ENCODE peak calls at places on chromosomes 2 and 18, in six cellular contexts. K is PC-9, S is brain microvascular endothelial cell, J is colonic mucosa, E is lower lobe of right lung, R is NB4. V is an unnamed sample.

GRCh38 chr2:189442468-189442867 is 1.2 kb downstream of the WDR75 start:
- DNase-seq in S (no peak), R (no peak), E (no peak), J (no peak), K (no peak), V (peak)

GRCh38 chr18:681985-682384 is 24.5 kb downstream of the TYMS start:
- DNase-seq in R (no peak), S (no peak), K (no peak), J (no peak), E (no peak), V (no peak)

GRCh38 chr2:222548997-222549396 is 106.9 kb downstream of the FARSB start:
- DNase-seq in K (no peak), J (no peak), E (no peak), R (no peak), S (no peak), V (no peak)

GRCh38 chr2:144071461-144071860 is 448.5 kb downstream of the ZEB2 start:
- DNase-seq in S (peak), J (no peak), K (no peak), E (no peak), R (no peak), V (no peak)

GRCh38 chr18:9694174-9694573 is 13.9 kb upstream of the RAB31 start:
- DNase-seq in K (no peak), E (no peak), S (no peak), J (no peak), R (no peak), V (no peak)

GRCh38 chr2:188765522-188765921 is 208.7 kb upstream of the COL3A1 start:
- DNase-seq in K (no peak), R (peak), S (peak), E (no peak), J (no peak), V (no peak)

GRCh38 chr2:95025406-95026319 is at the start of gene MAL:
- DNase-seq in R (no peak), K (peak), E (no peak), J (no peak), S (no peak), V (no peak)

GRCh38 chr2:176172007-176172747 is 15.1 kb downstream of the HOXD3 start:
- DNase-seq in J (no peak), S (no peak), R (no peak), E (no peak), K (no peak), V (no peak)

GRCh38 chr2:69957970-69958369 is 3.5 kb downstream of the ASPRV1 start:
- DNase-seq in J (no peak), K (no peak), E (no peak), R (no peak), S (no peak), V (no peak)

GRCh38 chr2:217247511-217247910 is 387.6 kb upstream of the TNP1 start:
- DNase-seq in J (no peak), K (no peak), R (no peak), E (no peak), S (no peak), V (no peak)

GRCh38 chr2:81981616-81982015 is 1677.1 kb upstream of the LRRTM1 start:
- DNase-seq in K (no peak), R (no peak), S (no peak), E (no peak), J (no peak), V (no peak)

GRCh38 chr2:68653538-68653982 is 10.2 kb downstream of the PROKR1 start:
- DNase-seq in R (peak), K (no peak), E (no peak), J (no peak), S (peak), V (no peak)

GRCh38 chr2:112033600-112033999 is 21.5 kb upstream of the TMEM87B start:
- DNase-seq in E (peak), J (no peak), R (peak), S (peak), K (peak), V (no peak)

GRCh38 chr2:96119981-96120720 is 3.8 kb upstream of the ADRA2B start:
- DNase-seq in J (no peak), K (no peak), S (no peak), E (no peak), R (peak), V (no peak)

GRCh38 chr2:181394741-181395437 is 62.3 kb upstream of the ITGA4 start:
- DNase-seq in J (no peak), E (no peak), K (no peak), S (no peak), R (peak), V (no peak)

GRCh38 chr18:34942276-34942675 is 98.9 kb upstream of the MAPRE2 start:
- DNase-seq in J (no peak), K (no peak), R (no peak), S (peak), E (no peak), V (no peak)

DNA sequence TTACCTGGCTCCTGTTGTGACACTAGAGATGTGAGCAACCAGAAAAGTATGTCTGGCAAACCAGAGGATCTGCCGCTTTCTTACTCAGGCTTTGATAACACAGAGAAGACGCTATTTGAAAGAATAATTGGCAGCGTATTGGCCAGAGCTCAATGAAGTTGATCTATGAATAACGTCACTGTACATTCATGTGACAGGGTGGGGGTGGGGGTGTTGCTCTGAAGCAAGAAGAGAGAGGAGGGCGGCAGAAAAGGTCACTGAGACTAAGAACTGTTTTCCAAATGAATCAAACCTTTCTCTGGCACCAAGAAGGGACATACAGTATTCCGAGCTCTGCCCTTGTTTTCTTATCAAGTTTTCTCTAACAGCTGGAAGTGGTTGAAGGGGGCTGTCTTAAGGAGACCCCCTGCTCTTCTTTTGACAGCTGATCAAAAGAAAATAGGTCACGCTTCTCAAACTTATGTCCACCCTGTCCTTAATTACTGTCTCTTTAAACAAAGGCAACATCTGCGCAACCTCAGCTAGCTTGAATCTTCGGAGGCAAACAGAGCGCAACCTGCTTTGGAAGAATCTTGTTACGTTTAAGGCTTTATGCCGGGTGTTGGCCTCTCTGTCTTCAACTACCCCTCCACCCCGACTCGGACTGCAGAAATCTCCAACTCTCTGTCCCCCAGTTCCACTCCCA is 1.5 kb upstream of the ONECUT2 start:
- DNase-seq in J (no peak), E (no peak), K (peak), S (no peak), R (no peak), V (no peak)
- H3K4me3 ChIP-seq in J (no peak), E (no peak), K (peak), S (no peak), R (no peak), V (no peak)

GRCh38 chr2:129934044-129934822 is 45.2 kb upstream of the RAB6C start:
- DNase-seq in K (no peak), R (no peak), E (no peak), J (no peak), S (no peak), V (no peak)
- H3K4me3 ChIP-seq in K (no peak), R (no peak), E (no peak), J (no peak), S (no peak), V (no peak)

GRCh38 chr2:120017201-120017600 is 4.3 kb downstream of the EPB41L5 start:
- DNase-seq in R (no peak), K (no peak), E (no peak), S (no peak), J (no peak), V (no peak)

GRCh38 chr2:120014231-120014990 is 1.5 kb downstream of the EPB41L5 start:
- DNase-seq in K (no peak), S (no peak), E (no peak), R (no peak), J (no peak), V (no peak)

GRCh38 chr2:120016800-120017199 is 3.9 kb downstream of the EPB41L5 start:
- DNase-seq in S (no peak), R (no peak), J (no peak), K (no peak), E (no peak), V (no peak)

GRCh38 chr2:120020554-120020953 is 7.7 kb downstream of the EPB41L5 start:
- DNase-seq in K (no peak), R (no peak), S (no peak), J (no peak), E (no peak), V (no peak)

GRCh38 chr2:120018549-120018948 is 5.7 kb downstream of the EPB41L5 start:
- DNase-seq in J (no peak), E (peak), K (no peak), S (no peak), R (no peak), V (no peak)
- H3K4me3 ChIP-seq in J (no peak), E (no peak), K (no peak), S (no peak), R (no peak), V (no peak)

GRCh38 chr2:240819404-240820013 is 510 bp downstream of the KIF1A start:
- DNase-seq in J (no peak), S (no peak), E (no peak), R (no peak), K (no peak), V (no peak)
- H3K4me3 ChIP-seq in J (no peak), S (no peak), E (peak), R (no peak), K (no peak), V (no peak)

GRCh38 chr2:237487496-237487895 is 445 bp downstream of the MLPH start:
- DNase-seq in R (no peak), S (no peak), K (peak), J (no peak), E (no peak), V (no peak)
- H3K4me3 ChIP-seq in R (no peak), S (peak), K (peak), J (peak), E (peak), V (peak)

GRCh38 chr18:49788327-49788908 is 24.9 kb downstream of the ACAA2 start:
- DNase-seq in J (no peak), S (peak), E (no peak), R (no peak), K (peak), V (no peak)
- H3K4me3 ChIP-seq in J (no peak), S (no peak), E (no peak), R (no peak), K (peak), V (no peak)

GRCh38 chr18:48941672-48942071 is 9.1 kb downstream of the SMAD7 start:
- DNase-seq in R (no peak), J (no peak), K (no peak), S (no peak), E (no peak), V (no peak)

GRCh38 chr18:48940854-48941531 is 9.8 kb downstream of the SMAD7 start:
- DNase-seq in E (no peak), S (no peak), R (peak), J (no peak), K (no peak), V (no peak)

GRCh38 chr18:48942554-48943261 is 8.1 kb downstream of the SMAD7 start:
- DNase-seq in E (no peak), K (peak), S (peak), J (no peak), R (no peak), V (no peak)

GRCh38 chr18:48943333-48943732 is 7.4 kb downstream of the SMAD7 start:
- DNase-seq in E (no peak), K (no peak), S (no peak), J (no peak), R (no peak), V (no peak)

GRCh38 chr18:48942086-48942485 is 8.7 kb downstream of the SMAD7 start:
- DNase-seq in E (no peak), J (no peak), S (no peak), R (no peak), K (peak), V (no peak)
- H3K4me3 ChIP-seq in E (peak), J (no peak), S (peak), R (no peak), K (no peak), V (no peak)

DNA sequence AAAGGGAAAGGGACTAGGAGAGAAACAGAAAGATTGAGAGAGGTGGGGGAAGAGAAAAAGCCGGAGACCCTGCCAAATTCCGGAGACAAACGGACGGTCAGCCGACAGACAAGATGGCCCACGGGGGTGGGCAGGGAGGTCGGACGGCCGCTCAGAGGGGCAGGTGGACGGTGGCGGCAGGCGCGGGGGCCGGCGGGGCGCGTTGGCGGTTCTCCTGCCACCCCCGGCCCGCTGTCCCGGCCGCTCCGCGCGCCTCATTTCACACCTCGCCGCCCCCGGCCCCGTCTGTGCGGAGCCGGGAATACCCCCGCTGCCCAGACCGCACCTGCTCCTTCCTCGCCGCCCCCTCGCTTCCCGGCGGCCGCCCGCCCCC is 935 bp downstream of the SLC30A3 start:
- DNase-seq in R (no peak), K (no peak), S (no peak), E (no peak), J (no peak), V (no peak)
- H3K4me3 ChIP-seq in R (no peak), K (no peak), S (no peak), E (peak), J (peak), V (no peak)